ENCODE peak calls at places on chromosomes 5 and 9, in ten cellular contexts. P is endothelial cell of umbilical vein, A is bronchial epithelial cell, J is lung, Y is IMR-90, F is kidney epithelial cell, U is heart left ventricle, M is Caco-2, Z is dorsolateral prefrontal cortex, N is GM06990. K is an unnamed sample.
A peak's percentile ranks its signal among the peaks of the same experiment; 100 is the strongest.

GRCh38 chr9:132241483-132241839 is 79.6 kb downstream of the NTNG2 start:
- DNase-seq in P (no peak), A (no peak), J (no peak), Y (no peak), F (no peak), U (no peak), M (no peak), Z (no peak), N (no peak), K (no peak)

GRCh38 chr9:77678136-77678535 is 30.0 kb upstream of the GNA14 start:
- DNase-seq in P (no peak), A (no peak), J (no peak), Y (no peak), F (no peak), U (no peak), M (no peak), Z (no peak), N (no peak), K (no peak)

GRCh38 chr5:147403659-147404640 is 105.9 kb downstream of the DPYSL3 start:
- DNase-seq in P (peak; percentile 96), A (peak; percentile 93), J (peak; percentile 59), Y (peak; percentile 99), F (peak; percentile 94), U (peak; percentile 59), M (no peak), Z (peak; percentile 65), N (peak; percentile 61), K (peak; percentile 93)

GRCh38 chr5:64979518-64979917 is 210.8 kb downstream of the CWC27 start:
- DNase-seq in P (no peak), A (no peak), J (no peak), Y (no peak), F (no peak), U (no peak), M (no peak), Z (no peak), N (peak; percentile 10), K (no peak)

GRCh38 chr9:28073278-28073677 is 500.0 kb upstream of the C9orf72 start:
- DNase-seq in P (peak; percentile 60), A (peak; percentile 56), J (no peak), Y (peak; percentile 36), F (peak; percentile 10), U (peak; percentile 6), M (no peak), Z (no peak), N (no peak), K (peak; percentile 17)

GRCh38 chr9:17776735-17777134 is 197.9 kb downstream of the SH3GL2 start:
- DNase-seq in P (no peak), A (no peak), J (no peak), Y (no peak), F (no peak), U (peak; percentile 53), M (no peak), Z (no peak), N (no peak), K (no peak)

GRCh38 chr9:19512432-19512831 is 103.6 kb downstream of the ACER2 start:
- DNase-seq in P (no peak), A (no peak), J (no peak), Y (no peak), F (no peak), U (no peak), M (no peak), Z (no peak), N (no peak), K (no peak)

GRCh38 chr9:77166193-77166592 is 11.1 kb upstream of the VPS13A start:
- DNase-seq in P (no peak), A (no peak), J (no peak), Y (no peak), F (no peak), U (no peak), M (no peak), Z (no peak), N (no peak), K (no peak)

DNA sequence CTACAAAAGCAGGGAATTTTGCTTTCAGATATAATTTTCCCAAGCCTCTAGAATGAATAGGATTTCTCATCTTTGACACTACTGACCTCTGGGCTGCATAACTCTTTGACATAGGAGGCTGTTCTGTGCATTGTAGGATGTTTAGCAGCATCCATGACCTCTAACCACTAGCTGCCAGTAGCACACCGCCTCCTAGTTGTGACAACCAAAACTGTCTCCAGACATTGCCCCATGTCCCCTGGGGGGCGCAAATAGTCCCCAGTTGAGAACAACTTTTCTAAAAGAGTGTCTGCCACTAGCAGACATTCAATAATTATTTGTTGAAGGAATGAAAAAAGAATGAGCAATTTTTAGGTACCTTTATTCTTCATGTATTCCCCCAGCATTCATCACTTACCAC is 51.8 kb downstream of the POU4F3 start:
- DNase-seq in P (no peak), A (no peak), J (no peak), Y (no peak), F (no peak), U (no peak), M (no peak), Z (no peak), N (no peak), K (no peak)
- TF ChIP-seq CTCF in P (no peak), A (peak; percentile 4), J (no peak), Y (no peak), F (peak; percentile 22), U (no peak), M (peak; percentile 28), Z (no peak), N (peak; percentile 60), K (no peak)

GRCh38 chr9:35673998-35674361 is 252 bp downstream of the CA9 start:
- DNase-seq in P (no peak), A (no peak), J (no peak), Y (no peak), F (no peak), U (no peak), M (no peak), Z (no peak), N (no peak), K (no peak)

GRCh38 chr9:35673132-35673997 is at the start of gene CA9:
- DNase-seq in P (no peak), A (peak; percentile 74), J (no peak), Y (no peak), F (no peak), U (no peak), M (no peak), Z (no peak), N (no peak), K (no peak)

GRCh38 chr9:35675732-35676392 is 2.1 kb downstream of the CA9 start:
- DNase-seq in P (peak; percentile 42), A (no peak), J (no peak), Y (no peak), F (no peak), U (no peak), M (no peak), Z (no peak), N (no peak), K (no peak)

GRCh38 chr9:35679091-35679490 is 5.4 kb downstream of the CA9 start:
- DNase-seq in P (no peak), A (no peak), J (no peak), Y (no peak), F (no peak), U (no peak), M (no peak), Z (no peak), N (no peak), K (no peak)

DNA sequence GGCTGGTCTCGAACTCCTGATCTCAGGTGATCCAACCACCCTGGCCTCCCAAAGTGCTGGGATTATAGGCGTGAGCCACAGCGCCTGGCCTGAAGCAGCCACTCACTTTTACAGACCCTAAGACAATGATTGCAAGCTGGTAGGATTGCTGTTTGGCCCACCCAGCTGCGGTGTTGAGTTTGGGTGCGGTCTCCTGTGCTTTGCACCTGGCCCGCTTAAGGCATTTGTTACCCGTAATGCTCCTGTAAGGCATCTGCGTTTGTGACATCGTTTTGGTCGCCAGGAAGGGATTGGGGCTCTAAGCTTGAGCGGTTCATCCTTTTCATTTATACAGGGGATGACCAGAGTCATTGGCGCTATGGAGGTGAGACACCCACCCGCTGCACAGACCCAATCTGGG is 1.5 kb downstream of the CA9 start:
- DNase-seq in P (no peak), A (no peak), J (no peak), Y (no peak), F (no peak), U (no peak), M (no peak), Z (no peak), N (no peak), K (no peak)
- H3K4me3 ChIP-seq in P (no peak overlapping the region), A (peak overlapping the region; percentile 42), J (no peak overlapping the region), Y (no peak overlapping the region), F (peak overlapping the region; percentile 47), U (peak overlapping the region; percentile 57), M (no peak overlapping the region), Z (peak overlapping the region; percentile 64), N (no peak overlapping the region), K (peak overlapping the region; percentile 38)

DNA sequence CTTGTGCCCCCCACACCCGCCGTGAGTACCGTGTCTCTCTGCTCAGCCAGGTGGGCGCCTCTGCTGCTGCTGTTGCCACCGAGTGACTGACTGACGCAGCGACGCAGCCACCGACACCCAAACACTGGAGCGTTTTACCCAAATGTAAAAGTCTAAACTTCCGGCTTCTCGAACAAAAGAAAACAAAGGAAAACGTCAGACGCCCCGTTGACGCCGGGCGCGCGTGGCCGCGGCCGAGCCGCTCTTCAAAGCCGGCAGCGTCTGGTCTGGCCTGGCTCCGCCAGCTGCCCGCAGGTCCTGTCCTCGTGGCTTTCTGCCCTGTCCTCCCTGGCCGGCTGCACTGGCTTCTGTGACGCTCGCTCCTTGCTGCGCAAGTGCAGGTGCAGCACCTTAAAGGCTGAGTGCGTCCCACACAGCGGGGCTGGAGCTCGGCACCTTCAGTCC is 41.4 kb upstream of the CLPTM1L start:
- DNase-seq in P (peak; percentile 25), A (peak; percentile 3), J (peak; percentile 71), Y (no peak), F (no peak), U (peak; percentile 37), M (no peak), Z (no peak), N (peak; percentile 74), K (no peak)
- H3K27me3 ChIP-seq in P (no peaks in the 10 kb centered on the region), A (peaks cover 2% of the 10 kb centered on the region), J (no peaks in the 10 kb centered on the region), Y (peaks cover 45% of the 10 kb centered on the region), F (peaks cover 40% of the 10 kb centered on the region), U (peaks cover 3% of the 10 kb centered on the region), M (peaks cover 3% of the 10 kb centered on the region), Z (peaks cover 4% of the 10 kb centered on the region), N (peaks cover 4% of the 10 kb centered on the region), K (peaks cover 14% of the 10 kb centered on the region)

GRCh38 chr5:87069311-87069710 is 198.4 kb upstream of the RASA1 start:
- DNase-seq in P (no peak), A (no peak), J (no peak), Y (no peak), F (no peak), U (no peak), M (no peak), Z (no peak), N (no peak), K (no peak)

GRCh38 chr5:87074072-87074471 is 193.6 kb upstream of the RASA1 start:
- DNase-seq in P (no peak), A (no peak), J (no peak), Y (no peak), F (no peak), U (no peak), M (no peak), Z (no peak), N (no peak), K (no peak)

GRCh38 chr5:87074934-87075541 is 192.6 kb upstream of the RASA1 start:
- DNase-seq in P (no peak), A (peak; percentile 29), J (no peak), Y (no peak), F (no peak), U (no peak), M (no peak), Z (no peak), N (peak; percentile 45), K (no peak)

GRCh38 chr5:87069974-87070608 is 197.6 kb upstream of the RASA1 start:
- DNase-seq in P (peak; percentile 72), A (peak; percentile 63), J (no peak), Y (peak; percentile 77), F (peak; percentile 29), U (no peak), M (no peak), Z (no peak), N (no peak), K (peak; percentile 29)
- TF ChIP-seq CTCF in P (peak; percentile 21), A (peak; percentile 43), J (no peak), Y (peak; percentile 74), F (peak; percentile 62), U (peak; percentile 61), M (peak; percentile 30), Z (peak; percentile 48), N (peak; percentile 51), K (peak; percentile 68)